ENCODE peak calls at places on chromosomes 5 and 9, in eight cellular contexts. O, T, Y, M, A, K, W and L are unnamed samples.

GRCh38 chr5:106940986-106941385 is 729.8 kb downstream of the EFNA5 start:
- DNase-seq in O (peak), A (no peak), M (no peak), Y (no peak), K (no peak), W (no peak), T (no peak), L (no peak)

GRCh38 chr5:19261879-19262278 is 726.1 kb downstream of the CDH18 start:
- DNase-seq in O (no peak), A (no peak), T (no peak), Y (no peak), K (no peak), W (no peak), M (no peak), L (no peak)

GRCh38 chr9:69168709-69169217 is 5.3 kb upstream of the TJP2 start:
- DNase-seq in A (no peak), Y (no peak), O (peak), M (peak), T (peak), K (no peak), W (peak), L (peak)

GRCh38 chr5:173789031-173789920 is 98.9 kb upstream of the CPEB4 start:
- DNase-seq in A (peak), T (no peak), O (peak), K (no peak), W (no peak), M (no peak), Y (peak), L (no peak)

GRCh38 chr5:95410269-95410668 is 19.1 kb downstream of the FAM81B start:
- DNase-seq in Y (no peak), M (no peak), O (no peak), W (no peak), A (no peak), K (no peak), T (no peak), L (no peak)

GRCh38 chr5:146440870-146441495 is 6.2 kb upstream of the TCERG1 start:
- DNase-seq in W (no peak), Y (no peak), O (no peak), K (no peak), A (no peak), T (no peak), M (no peak), L (no peak)

GRCh38 chr5:172841258-172841657 is 7.2 kb downstream of the ERGIC1 start:
- DNase-seq in M (no peak), Y (no peak), O (no peak), W (no peak), K (peak), A (no peak), T (no peak), L (peak)

GRCh38 chr9:93577045-93577939 is 908 bp downstream of the PHF2 start:
- DNase-seq in T (peak), O (peak), K (no peak), W (peak), A (peak), M (no peak), Y (no peak), L (no peak)

GRCh38 chr5:143605403-143606005 is 202.0 kb upstream of the NR3C1 start:
- DNase-seq in T (peak), Y (no peak), O (peak), M (no peak), K (no peak), W (no peak), A (no peak), L (no peak)

GRCh38 chr5:141840295-141840812 is 37.9 kb downstream of the PCDH1 start:
- DNase-seq in T (no peak), M (no peak), Y (no peak), O (no peak), K (no peak), W (no peak), A (no peak), L (no peak)

GRCh38 chr9:116002624-116003023 is 151.0 kb upstream of the PAPPA start:
- DNase-seq in O (peak), M (no peak), Y (peak), T (no peak), W (no peak), K (no peak), A (no peak), L (no peak)

GRCh38 chr9:135355466-135356420 is 123.8 kb upstream of the PPP1R26 start:
- DNase-seq in W (no peak), Y (no peak), T (no peak), K (peak), O (no peak), M (no peak), A (peak), L (no peak)

GRCh38 chr5:126228934-126229333 is 194.3 kb upstream of the GRAMD2B start:
- DNase-seq in K (no peak), T (no peak), M (no peak), A (peak), O (no peak), Y (no peak), W (no peak), L (no peak)

GRCh38 chr5:37839441-37840035 is 303 bp downstream of the GDNF start:
- DNase-seq in W (no peak), Y (peak), A (no peak), K (peak), O (peak), M (peak), T (no peak), L (peak)

GRCh38 chr5:1657161-1657741 is 133.5 kb upstream of the LPCAT1 start:
- DNase-seq in O (no peak), Y (no peak), A (peak), W (no peak), K (no peak), M (no peak), T (no peak), L (no peak)

GRCh38 chr5:6705088-6705487 is 8.1 kb upstream of the TENT4A start:
- DNase-seq in M (no peak), W (no peak), K (no peak), Y (no peak), O (no peak), T (no peak), A (no peak), L (no peak)